ENCODE peak calls at places on chromosomes 2 and 18, in four cellular contexts. One of them, this sample, is unnamed.

GRCh38 chr2:11330457-11331142 is 13.8 kb downstream of the ROCK2 start:
- DNase-seq in mesendoderm: no peak
- DNase-seq in H1: no peak
- DNase-seq in neuronal stem cell: no peak
- DNase-seq in this sample: no peak

GRCh38 chr18:21270453-21270852 is 28.4 kb downstream of the GREB1L start:
- DNase-seq in mesendoderm: no peak
- DNase-seq in H1: no peak
- DNase-seq in neuronal stem cell: no peak
- DNase-seq in this sample: no peak

GRCh38 chr2:95074663-95075439 is 46.8 kb downstream of the MRPS5 start:
- DNase-seq in neuronal stem cell: no peak
- DNase-seq in H1: no peak
- DNase-seq in mesendoderm: no peak
- DNase-seq in this sample: no peak

GRCh38 chr2:65681503-65681902 is 249.1 kb upstream of the SPRED2 start:
- DNase-seq in neuronal stem cell: no peak
- DNase-seq in mesendoderm: no peak
- DNase-seq in H1: no peak
- DNase-seq in this sample: no peak

GRCh38 chr2:167140767-167141166 is 252.5 kb downstream of the XIRP2 start:
- DNase-seq in mesendoderm: peak; percentile 39
- DNase-seq in H1: no peak
- DNase-seq in neuronal stem cell: no peak
- DNase-seq in this sample: peak; percentile 100

GRCh38 chr2:175855794-175856453 is 146.1 kb downstream of the LNPK start:
- DNase-seq in neuronal stem cell: no peak
- DNase-seq in H1: no peak
- DNase-seq in mesendoderm: peak; percentile 16
- DNase-seq in this sample: peak; percentile 45

GRCh38 chr2:153071090-153071489 is 352.7 kb downstream of the ARL6IP6 start:
- DNase-seq in H1: no peak
- DNase-seq in neuronal stem cell: no peak
- DNase-seq in mesendoderm: no peak
- DNase-seq in this sample: no peak

GRCh38 chr2:79099140-79099686 is 11.4 kb upstream of the REG1B start:
- DNase-seq in H1: no peak
- DNase-seq in mesendoderm: no peak
- DNase-seq in neuronal stem cell: no peak
- DNase-seq in this sample: no peak

GRCh38 chr2:172429351-172429968 is 2.1 kb downstream of the ITGA6 start:
- DNase-seq in mesendoderm: peak; percentile 46
- DNase-seq in neuronal stem cell: no peak
- DNase-seq in H1: no peak
- DNase-seq in this sample: peak; percentile 31

GRCh38 chr2:47221039-47221438 is 65.9 kb upstream of the STPG4 start:
- DNase-seq in mesendoderm: no peak
- DNase-seq in H1: no peak
- DNase-seq in neuronal stem cell: no peak
- DNase-seq in this sample: peak; percentile 87

GRCh38 chr2:85216927-85217326 is 83.7 kb downstream of the TCF7L1 start:
- DNase-seq in mesendoderm: no peak
- DNase-seq in neuronal stem cell: no peak
- DNase-seq in H1: no peak
- DNase-seq in this sample: no peak

GRCh38 chr18:24878289-24878688 is 417.9 kb downstream of the HRH4 start:
- DNase-seq in neuronal stem cell: no peak
- DNase-seq in H1: no peak
- DNase-seq in mesendoderm: peak; percentile 52
- DNase-seq in this sample: peak; percentile 64

GRCh38 chr2:235966396-235966795 is 201.8 kb downstream of the GBX2 start:
- DNase-seq in mesendoderm: peak; percentile 60
- DNase-seq in neuronal stem cell: no peak
- DNase-seq in H1: no peak
- DNase-seq in this sample: no peak

GRCh38 chr2:44582363-44583008 is 220.7 kb downstream of the CAMKMT start:
- DNase-seq in H1: no peak
- DNase-seq in neuronal stem cell: no peak
- DNase-seq in mesendoderm: no peak
- DNase-seq in this sample: peak; percentile 25

GRCh38 chr2:138155304-138155703 is 191.0 kb downstream of the HNMT start:
- DNase-seq in mesendoderm: no peak
- DNase-seq in neuronal stem cell: no peak
- DNase-seq in H1: no peak
- DNase-seq in this sample: no peak

DNA sequence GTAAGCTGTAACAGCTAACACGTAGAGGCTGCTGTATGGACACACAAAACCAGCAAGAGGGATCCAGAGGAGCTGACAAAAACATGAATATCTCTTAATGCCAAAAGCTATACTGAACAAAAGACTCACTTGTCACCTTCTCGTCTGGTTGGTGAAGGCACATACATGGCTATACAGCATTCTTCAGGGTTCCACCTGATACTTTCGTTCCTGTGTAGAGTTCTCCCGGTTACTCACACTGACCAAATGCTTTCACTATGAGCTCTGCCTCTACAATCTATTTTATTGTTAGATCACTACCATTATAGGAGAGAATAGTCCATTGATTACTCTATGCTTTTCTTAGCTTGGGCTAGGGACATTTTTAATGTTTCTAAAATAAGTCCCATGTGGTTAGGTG is 193.1 kb downstream of the HNMT start:
- DNase-seq in mesendoderm: no peak
- DNase-seq in H1: no peak
- DNase-seq in neuronal stem cell: no peak
- DNase-seq in this sample: no peak
- H3K23ac ChIP-seq in mesendoderm: no peak overlapping the region
- H3K23ac ChIP-seq in H1: no peak overlapping the region
- H3K23ac ChIP-seq in neuronal stem cell: no peak overlapping the region
- H3K23ac ChIP-seq in this sample: no peak overlapping the region

DNA sequence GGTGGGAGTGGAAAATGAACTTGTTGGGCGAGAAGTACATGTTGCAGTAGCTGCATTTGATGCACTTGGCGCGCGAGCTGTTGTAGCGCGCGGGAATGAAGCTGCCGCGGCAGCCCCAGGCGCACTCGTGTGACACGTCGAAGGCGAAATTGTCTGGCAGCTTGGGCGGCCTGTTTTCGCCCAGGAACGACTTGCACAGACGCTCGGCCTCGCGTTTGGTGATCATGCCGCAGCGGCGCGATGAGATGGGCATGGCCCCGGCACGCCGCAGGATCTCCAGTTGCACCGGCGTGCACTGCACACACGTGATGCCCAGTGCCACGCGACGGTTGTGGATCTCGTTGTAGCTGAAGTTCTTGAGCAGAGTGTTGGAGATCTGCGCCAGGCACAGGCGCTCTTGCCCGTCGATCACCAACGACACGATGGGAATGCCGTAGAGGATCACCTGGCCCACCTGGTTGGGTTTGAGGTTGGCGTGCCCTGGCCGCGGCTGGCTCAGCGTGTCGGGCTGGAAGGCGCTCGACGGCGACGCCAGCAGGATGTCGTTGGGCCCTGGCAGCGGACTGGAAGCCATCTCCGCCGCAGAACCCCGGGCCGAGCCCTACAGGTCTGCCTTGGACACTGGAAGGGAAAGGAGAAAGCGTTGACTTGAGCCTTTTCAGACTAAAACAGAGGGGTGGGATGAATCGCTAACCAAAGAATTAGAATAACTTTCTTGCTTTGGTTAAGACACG is 2.7 kb downstream of the SKOR2 start:
- DNase-seq in H1: peak; percentile 63
- DNase-seq in neuronal stem cell: no peak
- DNase-seq in mesendoderm: no peak
- DNase-seq in this sample: no peak
- H3K23ac ChIP-seq in H1: no peak overlapping the region
- H3K23ac ChIP-seq in neuronal stem cell: peak overlapping the region; percentile 98
- H3K23ac ChIP-seq in mesendoderm: no peak overlapping the region
- H3K23ac ChIP-seq in this sample: no peak overlapping the region

GRCh38 chr2:157698430-157698829 is 69.8 kb upstream of the ACVR1C start:
- DNase-seq in mesendoderm: peak; percentile 31
- DNase-seq in H1: no peak
- DNase-seq in neuronal stem cell: no peak
- DNase-seq in this sample: peak; percentile 39

GRCh38 chr2:157696036-157696435 is 67.4 kb upstream of the ACVR1C start:
- DNase-seq in neuronal stem cell: no peak
- DNase-seq in H1: no peak
- DNase-seq in mesendoderm: no peak
- DNase-seq in this sample: peak; percentile 85

GRCh38 chr2:157699009-157699408 is 70.3 kb upstream of the ACVR1C start:
- DNase-seq in mesendoderm: no peak
- DNase-seq in H1: no peak
- DNase-seq in neuronal stem cell: no peak
- DNase-seq in this sample: no peak

GRCh38 chr2:157699806-157700205 is 71.1 kb upstream of the ACVR1C start:
- DNase-seq in mesendoderm: no peak
- DNase-seq in neuronal stem cell: no peak
- DNase-seq in H1: no peak
- DNase-seq in this sample: no peak
- H3K23ac ChIP-seq in mesendoderm: no peak overlapping the region
- H3K23ac ChIP-seq in neuronal stem cell: no peak overlapping the region
- H3K23ac ChIP-seq in H1: no peak overlapping the region
- H3K23ac ChIP-seq in this sample: no peak overlapping the region

DNA sequence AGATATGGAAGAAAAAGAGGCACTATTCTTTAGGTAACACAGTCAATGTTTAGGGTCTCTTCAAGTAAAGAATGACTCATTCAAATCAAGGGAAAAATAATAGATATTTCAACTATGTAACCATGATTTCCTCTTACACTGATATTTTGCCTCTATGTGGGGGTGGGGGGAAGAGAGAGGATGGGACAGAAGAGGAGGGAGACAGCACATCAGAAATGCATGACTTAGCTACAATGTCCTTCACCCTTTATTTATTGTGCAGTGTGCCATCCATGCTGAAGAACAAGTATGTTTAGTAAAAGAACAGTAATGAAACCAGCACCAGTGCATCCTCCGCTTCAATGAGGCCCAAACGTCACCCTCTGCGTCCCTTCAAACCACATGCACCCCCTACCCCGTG is 204.8 kb downstream of the HDAC4 start:
- DNase-seq in neuronal stem cell: no peak
- DNase-seq in mesendoderm: no peak
- DNase-seq in H1: no peak
- DNase-seq in this sample: no peak
- H3K23ac ChIP-seq in neuronal stem cell: no peak overlapping the region
- H3K23ac ChIP-seq in mesendoderm: no peak overlapping the region
- H3K23ac ChIP-seq in H1: no peak overlapping the region
- H3K23ac ChIP-seq in this sample: no peak overlapping the region

DNA sequence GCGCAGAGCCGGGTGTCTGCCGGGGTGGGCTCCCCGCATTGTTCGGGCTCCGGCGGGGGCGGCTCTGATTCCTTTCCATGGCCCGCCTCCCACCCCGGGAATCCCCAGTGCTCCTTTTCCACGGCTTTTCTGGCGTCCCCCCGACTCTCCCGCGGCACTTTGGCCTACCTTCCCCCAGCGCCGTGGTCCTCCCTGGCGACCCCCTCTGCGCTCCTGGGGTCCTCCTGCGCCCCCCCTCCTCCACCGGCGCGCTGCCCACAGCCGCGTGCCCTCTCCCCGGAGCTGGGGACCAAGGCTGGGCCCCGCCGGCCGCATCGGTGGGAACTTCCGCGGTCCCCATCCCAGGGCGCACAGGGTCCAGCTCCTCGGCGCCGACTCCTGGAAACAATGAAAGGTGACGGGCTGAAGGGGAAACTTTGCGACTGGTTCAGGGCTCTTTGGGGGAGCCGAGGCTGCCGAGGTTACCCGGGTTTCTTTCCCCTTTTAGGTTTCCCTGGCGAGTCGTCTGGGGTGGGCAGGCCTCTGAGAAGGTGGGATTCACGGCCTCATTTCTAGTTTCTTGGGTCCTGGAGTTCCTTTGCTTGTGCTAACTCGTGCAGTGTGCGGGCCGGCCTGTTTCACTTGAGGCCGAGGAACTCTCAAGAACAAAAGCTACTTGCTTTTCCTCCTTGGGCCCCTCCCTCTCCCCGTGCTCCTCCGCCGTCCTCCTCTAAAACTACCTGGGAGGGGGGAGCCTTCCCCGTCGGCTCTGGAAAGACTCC is 2.2 kb downstream of the TGIF1 start:
- DNase-seq in mesendoderm: peak; percentile 82
- DNase-seq in H1: peak; percentile 50
- DNase-seq in neuronal stem cell: peak; percentile 54
- DNase-seq in this sample: peak; percentile 69
- H3K23ac ChIP-seq in mesendoderm: peak overlapping the region; percentile 80
- H3K23ac ChIP-seq in H1: no peak overlapping the region
- H3K23ac ChIP-seq in neuronal stem cell: peak overlapping the region; percentile 98
- H3K23ac ChIP-seq in this sample: peak overlapping the region; percentile 95

GRCh38 chr2:101697124-101697793 is at the start of gene MAP4K4:
- DNase-seq in H1: peak; percentile 79
- DNase-seq in neuronal stem cell: peak; percentile 67
- DNase-seq in mesendoderm: peak; percentile 90
- DNase-seq in this sample: peak; percentile 77
- H3K23ac ChIP-seq in H1: no peak within 1 kb of the TSS
- H3K23ac ChIP-seq in neuronal stem cell: peak within 1 kb of the TSS; percentile 20
- H3K23ac ChIP-seq in mesendoderm: no peak within 1 kb of the TSS
- H3K23ac ChIP-seq in this sample: peak within 1 kb of the TSS; percentile 100

GRCh38 chr2:232210306-232210705 is 168.2 kb upstream of the ALPP start:
- DNase-seq in neuronal stem cell: no peak
- DNase-seq in H1: no peak
- DNase-seq in mesendoderm: no peak
- DNase-seq in this sample: no peak
- H3K23ac ChIP-seq in neuronal stem cell: no peak overlapping the region
- H3K23ac ChIP-seq in H1: no peak overlapping the region
- H3K23ac ChIP-seq in mesendoderm: no peak overlapping the region
- H3K23ac ChIP-seq in this sample: no peak overlapping the region

DNA sequence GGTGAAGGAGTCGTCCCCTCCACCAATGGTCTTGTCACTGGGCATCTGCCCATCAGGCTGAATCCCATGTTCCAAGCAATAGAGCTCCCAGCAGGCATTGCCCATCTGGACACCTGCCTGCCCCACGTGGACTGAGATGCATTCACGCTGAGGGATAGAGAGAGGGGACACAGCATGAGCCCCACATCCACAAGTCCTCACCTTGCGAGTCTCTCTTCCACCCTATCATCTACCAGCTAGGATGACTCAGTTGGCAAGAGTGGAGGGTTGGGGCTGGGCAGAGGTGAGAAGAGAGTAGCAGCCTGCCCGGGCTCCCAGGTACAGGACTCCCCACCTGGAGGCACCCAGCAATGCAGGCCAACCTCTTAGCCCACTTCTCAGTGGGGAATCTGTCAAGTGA is 959 bp upstream of the TUBA4B start:
- DNase-seq in mesendoderm: no peak
- DNase-seq in H1: no peak
- DNase-seq in neuronal stem cell: no peak
- DNase-seq in this sample: no peak
- H3K23ac ChIP-seq in mesendoderm: peak overlapping the region; percentile 80
- H3K23ac ChIP-seq in H1: no peak overlapping the region
- H3K23ac ChIP-seq in neuronal stem cell: peak overlapping the region; percentile 13
- H3K23ac ChIP-seq in this sample: peak overlapping the region; percentile 76

DNA sequence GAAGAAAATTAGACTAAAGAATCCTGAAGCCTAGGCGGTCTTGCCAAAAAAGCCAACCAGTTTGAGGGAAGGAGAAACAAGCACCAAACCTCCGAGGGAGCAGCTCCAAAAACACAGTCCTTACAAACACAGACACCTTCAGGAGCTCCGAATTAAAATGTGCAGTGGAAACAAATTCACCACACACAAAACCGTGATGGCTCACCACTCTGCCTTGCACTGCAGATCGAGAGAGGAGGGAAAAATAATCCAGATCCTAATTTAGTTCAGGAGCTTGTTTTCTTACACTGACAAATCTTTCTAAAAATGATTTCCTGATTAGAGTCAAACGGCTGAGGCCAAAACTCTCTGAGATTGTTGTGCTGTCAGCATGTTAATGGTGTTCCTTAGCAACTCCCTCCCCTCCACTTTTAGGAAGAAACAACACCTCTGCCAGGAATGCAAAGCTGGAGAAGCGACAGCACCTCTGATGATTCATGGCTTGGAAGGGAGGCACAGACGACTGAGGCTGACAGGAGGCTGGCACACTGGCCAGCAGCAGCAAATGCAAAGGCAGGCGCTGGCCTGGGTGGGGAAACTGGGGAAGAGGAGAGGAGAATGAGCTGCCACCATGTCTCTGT is 249.4 kb upstream of the KLHL29 start:
- DNase-seq in mesendoderm: peak; percentile 97
- DNase-seq in neuronal stem cell: no peak
- DNase-seq in H1: peak; percentile 43
- DNase-seq in this sample: no peak
- H3K23ac ChIP-seq in mesendoderm: no peak overlapping the region
- H3K23ac ChIP-seq in neuronal stem cell: no peak overlapping the region
- H3K23ac ChIP-seq in H1: no peak overlapping the region
- H3K23ac ChIP-seq in this sample: no peak overlapping the region